ENCODE peak calls at places on chromosome 16, in ten cellular contexts. F is A549, Q is lower leg skin, E is keratinocyte, M is Caco-2, G is retinal pigment epithelial cell, D is ovary, K is fibroblast of lung, X is colonic mucosa, L is MM.1S. C is an unnamed sample.
A peak's percentile ranks its signal among the peaks of the same experiment; 100 is the strongest.

GRCh38 chr16:27174007-27174406 is 29.3 kb upstream of the KDM8 start:
- DNase-seq in L (peak; percentile 53), K (no peak), Q (no peak), G (no peak), M (no peak), D (no peak), E (no peak), F (no peak), X (no peak), C (no peak)

GRCh38 chr16:11560701-11561439 is 25.8 kb downstream of the LITAF start:
- DNase-seq in X (no peak), D (peak; percentile 67), L (no peak), Q (peak; percentile 56), M (no peak), K (peak; percentile 54), F (no peak), E (no peak), G (no peak), C (peak; percentile 54)

GRCh38 chr16:87216148-87216823 is 100.9 kb downstream of the C16orf95 start:
- DNase-seq in M (no peak), L (no peak), K (no peak), Q (no peak), X (no peak), E (no peak), D (no peak), G (no peak), F (no peak), C (no peak)

GRCh38 chr16:59116744-59117143 is 382.6 kb upstream of the GOT2 start:
- DNase-seq in L (no peak), K (no peak), Q (no peak), M (no peak), E (no peak), D (no peak), G (no peak), F (no peak), X (no peak), C (no peak)

GRCh38 chr16:86258713-86259112 is 251.6 kb upstream of the FOXF1 start:
- DNase-seq in M (no peak), L (no peak), Q (no peak), E (no peak), G (no peak), D (no peak), X (peak; percentile 15), K (peak; percentile 25), F (no peak), C (no peak)

GRCh38 chr16:27198451-27199234 is 4.7 kb upstream of the KDM8 start:
- DNase-seq in F (no peak), K (no peak), M (no peak), D (no peak), X (no peak), G (no peak), L (no peak), E (no peak), Q (no peak), C (no peak)

GRCh38 chr16:79008869-79009179 is 591.7 kb downstream of the MAF start:
- DNase-seq in F (no peak), G (no peak), L (no peak), D (no peak), E (no peak), K (no peak), M (no peak), Q (no peak), X (no peak), C (no peak)

GRCh38 chr16:56517206-56517605 is 2.6 kb downstream of the BBS2 start:
- DNase-seq in G (no peak), L (no peak), D (no peak), Q (no peak), X (no peak), E (no peak), M (no peak), F (no peak), K (no peak), C (no peak)

GRCh38 chr16:19884611-19885455 is at the start of gene GPRC5B:
- DNase-seq in G (no peak), E (no peak), M (peak; percentile 46), X (peak; percentile 48), L (peak; percentile 33), D (peak; percentile 82), F (peak; percentile 46), K (no peak), Q (peak; percentile 39), C (no peak)

GRCh38 chr16:88803264-88803987 is at the start of gene CDT1:
- DNase-seq in Q (peak; percentile 70), M (peak; percentile 80), E (no peak), K (peak; percentile 79), X (peak; percentile 83), F (peak; percentile 81), D (peak; percentile 93), L (peak; percentile 64), G (no peak), C (no peak)

GRCh38 chr16:89600427-89600826 is 13.0 kb upstream of the DPEP1 start:
- DNase-seq in D (no peak), Q (no peak), X (no peak), G (no peak), K (no peak), E (no peak), L (no peak), M (no peak), F (no peak), C (no peak)

GRCh38 chr16:3637371-3637923 is 17.0 kb upstream of the DNASE1 start:
- DNase-seq in X (peak; percentile 70), K (no peak), L (peak; percentile 57), F (no peak), E (no peak), Q (no peak), M (peak; percentile 57), G (no peak), D (no peak), C (no peak)
- H3K4me3 ChIP-seq in X (no peak overlapping the region), K (no peak overlapping the region), L (no peak overlapping the region), F (no peak overlapping the region), E (no peak overlapping the region), Q (no peak overlapping the region), M (no peak overlapping the region), G (no peak overlapping the region), D (no peak overlapping the region), C (no peak overlapping the region)

DNA sequence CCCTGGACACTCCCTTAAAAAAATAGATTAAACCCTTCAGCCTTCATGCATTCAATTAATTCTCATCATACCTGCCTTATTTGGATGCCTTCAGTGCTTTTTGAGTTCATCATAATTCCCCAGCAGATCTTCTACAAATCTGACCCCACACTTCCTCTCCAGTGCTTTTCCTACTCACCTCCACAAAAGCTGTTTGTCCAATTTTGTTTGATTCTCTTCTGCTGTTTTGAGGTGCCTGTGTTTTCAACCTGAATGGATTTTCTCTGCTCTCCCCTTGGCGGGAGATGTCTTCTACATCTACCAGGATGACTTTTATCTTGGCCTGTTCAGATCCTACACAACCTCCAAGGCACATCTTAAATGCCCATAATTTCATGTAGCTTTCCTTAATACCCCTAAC is 112.7 kb downstream of the TOX3 start:
- DNase-seq in K (no peak), F (no peak), M (no peak), Q (no peak), G (no peak), X (no peak), L (no peak), E (no peak), D (no peak), C (no peak)
- TF ChIP-seq CTCF in K (no peak), F (no peak), M (no peak), Q (no peak), G (no peak), X (no peak), L (no peak), E (no peak), D (no peak), C (no peak)

DNA sequence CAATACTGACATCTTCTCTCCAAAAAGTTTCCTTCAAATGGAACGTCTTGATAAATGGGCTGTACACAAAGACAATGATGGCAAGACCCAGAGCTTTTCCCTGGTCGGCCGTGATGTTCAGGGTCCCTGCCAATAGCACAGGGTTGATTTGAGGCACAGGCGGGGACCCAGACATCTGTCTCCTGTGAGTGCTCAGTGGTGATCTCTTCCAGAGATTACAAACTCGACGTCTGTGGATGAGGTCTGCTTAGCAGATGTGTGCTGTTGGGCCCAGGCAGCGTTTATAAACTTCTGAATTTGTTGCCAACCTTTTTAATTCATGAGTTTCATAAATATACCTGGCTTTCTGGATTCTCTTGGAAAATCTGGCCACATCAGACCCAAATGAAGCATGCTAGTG is 14.9 kb downstream of the CPPED1 start:
- DNase-seq in E (no peak), Q (no peak), D (no peak), K (no peak), G (no peak), L (no peak), X (no peak), M (no peak), F (no peak), C (no peak)
- H3K4me3 ChIP-seq in E (no peak overlapping the region), Q (no peak overlapping the region), D (no peak overlapping the region), K (no peak overlapping the region), G (no peak overlapping the region), L (no peak overlapping the region), X (no peak overlapping the region), M (no peak overlapping the region), F (no peak overlapping the region), C (no peak overlapping the region)

GRCh38 chr16:6019490-6019991 is 921.9 kb upstream of the EEF2KMT start:
- DNase-seq in L (no peak), K (no peak), F (no peak), D (no peak), G (no peak), E (no peak), X (no peak), M (no peak), Q (no peak), C (no peak)

GRCh38 chr16:6020162-6020980 is 922.8 kb upstream of the EEF2KMT start:
- DNase-seq in L (no peak), G (no peak), X (no peak), M (no peak), D (no peak), K (no peak), F (no peak), E (no peak), Q (no peak), C (no peak)

GRCh38 chr16:6012716-6013115 is 915.1 kb upstream of the EEF2KMT start:
- DNase-seq in F (no peak), D (no peak), E (no peak), K (no peak), L (no peak), G (no peak), X (no peak), Q (no peak), M (no peak), C (no peak)

GRCh38 chr16:6018848-6019489 is 921.4 kb upstream of the EEF2KMT start:
- DNase-seq in Q (no peak), E (no peak), M (no peak), X (no peak), L (no peak), K (no peak), D (no peak), F (no peak), G (no peak), C (no peak)

DNA sequence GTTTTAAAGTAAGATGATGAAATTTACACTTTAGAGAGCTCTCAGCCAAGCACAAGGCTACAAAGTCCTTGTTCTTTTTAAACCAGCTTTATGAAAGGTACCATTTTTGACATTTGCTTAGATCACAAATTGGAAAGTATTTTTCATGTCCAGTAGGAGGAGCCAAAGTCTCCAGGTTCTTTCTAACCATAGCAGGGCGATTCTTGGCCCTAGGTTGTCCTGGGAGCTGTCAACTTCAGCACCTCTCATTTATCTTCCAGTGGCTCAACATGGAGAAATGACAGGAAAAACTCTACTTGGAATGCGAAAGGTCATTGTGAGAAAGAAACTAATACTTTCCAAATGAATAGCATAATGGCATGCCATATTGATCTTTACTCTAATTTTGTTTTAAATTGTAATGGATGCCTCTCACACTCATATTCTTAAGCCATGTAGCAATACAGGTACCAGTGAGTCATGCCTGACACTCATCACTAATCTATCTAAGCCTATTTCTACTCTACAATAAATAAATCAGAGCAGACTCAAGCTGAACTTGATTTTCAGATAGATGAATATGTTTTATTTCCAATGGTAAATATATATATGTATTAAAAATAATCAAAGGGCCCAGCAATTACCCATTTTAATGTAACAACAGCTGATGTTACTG is 919.1 kb upstream of the EEF2KMT start:
- DNase-seq in Q (no peak), X (no peak), E (no peak), G (peak; percentile 6), D (no peak), L (peak; percentile 72), K (no peak), F (peak; percentile 46), M (no peak), C (no peak)
- TF ChIP-seq CTCF in Q (no peak), X (no peak), E (no peak), G (peak; percentile 61), D (no peak), L (peak; percentile 61), K (no peak), F (peak; percentile 25), M (peak; percentile 33), C (peak; percentile 33)

C was measured in BJ.